ENCODE peak calls at places on chromosome 11, in seven cellular contexts. K, W, P, G, V, M and D are unnamed samples.

GRCh38 chr11:241634-242033 is 4.9 kb downstream of the PSMD13 start:
- DNase-seq in K (no peak), W (no peak), P (no peak), G (no peak), V (peak), M (no peak), D (no peak)

GRCh38 chr11:130163346-130164220 is 4.0 kb downstream of the ST14 start:
- DNase-seq in K (no peak), W (no peak), P (no peak), G (no peak), V (no peak), M (no peak), D (no peak)

GRCh38 chr11:127073621-127074020 is 73.1 kb upstream of the KIRREL3 start:
- DNase-seq in K (no peak), W (no peak), P (no peak), G (no peak), V (no peak), M (no peak), D (no peak)

GRCh38 chr11:6736495-6737121 is 35.2 kb downstream of the OR2AG2 start:
- DNase-seq in K (no peak), W (no peak), P (no peak), G (no peak), V (no peak), M (no peak), D (no peak)

GRCh38 chr11:118241191-118242098 is 10.7 kb downstream of the MPZL3 start:
- DNase-seq in K (peak), W (peak), P (no peak), G (no peak), V (no peak), M (no peak), D (no peak)

GRCh38 chr11:106585061-106585460 is 433.2 kb downstream of the GUCY1A2 start:
- DNase-seq in K (no peak), W (no peak), P (no peak), G (no peak), V (no peak), M (no peak), D (no peak)

GRCh38 chr11:106156290-106156937 is 79.0 kb downstream of the AASDHPPT start:
- DNase-seq in K (peak), W (peak), P (no peak), G (no peak), V (peak), M (peak), D (no peak)

GRCh38 chr11:113773092-113773415 is 438 bp downstream of the ZW10 start:
- DNase-seq in K (no peak), W (no peak), P (no peak), G (no peak), V (peak), M (peak), D (no peak)

GRCh38 chr11:86620796-86621575 is 51.4 kb downstream of the ME3 start:
- DNase-seq in K (no peak), W (peak), P (no peak), G (no peak), V (no peak), M (no peak), D (no peak)

GRCh38 chr11:24145411-24145810 is 351.4 kb upstream of the LUZP2 start:
- DNase-seq in K (no peak), W (no peak), P (no peak), G (no peak), V (no peak), M (no peak), D (no peak)

GRCh38 chr11:75731095-75731494 is 13.5 kb downstream of the MOGAT2 start:
- DNase-seq in K (no peak), W (no peak), P (no peak), G (no peak), V (no peak), M (no peak), D (no peak)

GRCh38 chr11:64181506-64182411 is 4.2 kb upstream of the STIP1 start:
- DNase-seq in K (peak), W (peak), P (peak), G (peak), V (peak), M (peak), D (peak)

GRCh38 chr11:122137081-122137793 is 21.2 kb upstream of the BLID start:
- DNase-seq in K (peak), W (peak), P (no peak), G (no peak), V (no peak), M (no peak), D (no peak)

GRCh38 chr11:77547047-77547836 is 42.5 kb upstream of the AQP11 start:
- DNase-seq in K (no peak), W (no peak), P (no peak), G (no peak), V (no peak), M (no peak), D (no peak)

GRCh38 chr11:210122-210802 is 2.8 kb downstream of the RIC8A start:
- DNase-seq in K (no peak), W (no peak), P (peak), G (peak), V (peak), M (peak), D (no peak)

GRCh38 chr11:9264381-9265210 is 554 bp downstream of the DENND5A start:
- DNase-seq in K (no peak), W (peak), P (peak), G (peak), V (peak), M (peak), D (peak)

GRCh38 chr11:86802601-86803051 is 2.3 kb downstream of the PRSS23 start:
- DNase-seq in K (peak), W (peak), P (no peak), G (no peak), V (no peak), M (peak), D (no peak)

GRCh38 chr11:129696309-129696989 is 119.2 kb upstream of the TMEM45B start:
- DNase-seq in K (no peak), W (no peak), P (no peak), G (no peak), V (no peak), M (no peak), D (no peak)

GRCh38 chr11:106959800-106960199 is 58.5 kb downstream of the GUCY1A2 start:
- DNase-seq in K (no peak), W (no peak), P (no peak), G (no peak), V (no peak), M (no peak), D (no peak)

GRCh38 chr11:110858556-110858921 is 146.3 kb upstream of the ARHGAP20 start:
- DNase-seq in K (no peak), W (no peak), P (no peak), G (peak), V (peak), M (no peak), D (no peak)

GRCh38 chr11:114322934-114323333 is 26.7 kb downstream of the NNMT start:
- DNase-seq in K (no peak), W (no peak), P (no peak), G (no peak), V (no peak), M (no peak), D (peak)

GRCh38 chr11:17504330-17505107 is 27.9 kb upstream of the ABCC8 start:
- DNase-seq in K (peak), W (peak), P (peak), G (no peak), V (peak), M (peak), D (no peak)

GRCh38 chr11:123560001-123560400 is 94.4 kb downstream of the SCN3B start:
- DNase-seq in K (no peak), W (no peak), P (no peak), G (peak), V (peak), M (no peak), D (no peak)

GRCh38 chr11:102664001-102664752 is 39.0 kb upstream of the MMP20 start:
- DNase-seq in K (peak), W (no peak), P (no peak), G (no peak), V (no peak), M (no peak), D (no peak)

GRCh38 chr11:68266936-68267880 is 4.6 kb downstream of the C11orf24 start:
- DNase-seq in K (no peak), W (no peak), P (no peak), G (no peak), V (no peak), M (no peak), D (no peak)

GRCh38 chr11:62024975-62025374 is 57.5 kb upstream of the FTH1 start:
- DNase-seq in K (no peak), W (no peak), P (no peak), G (no peak), V (peak), M (no peak), D (no peak)

GRCh38 chr11:46160100-46160499 is 38.8 kb upstream of the PHF21A start:
- DNase-seq in K (no peak), W (no peak), P (no peak), G (no peak), V (no peak), M (no peak), D (peak)

GRCh38 chr11:76788661-76789442 is 5.7 kb downstream of the TSKU start:
- DNase-seq in K (peak), W (no peak), P (peak), G (peak), V (peak), M (no peak), D (no peak)

GRCh38 chr11:126502982-126503381 is 147.5 kb downstream of the ST3GAL4 start:
- DNase-seq in K (no peak), W (no peak), P (no peak), G (no peak), V (peak), M (no peak), D (no peak)

GRCh38 chr11:57751676-57752253 is at the start of gene BTBD18:
- DNase-seq in K (no peak), W (peak), P (no peak), G (no peak), V (no peak), M (peak), D (no peak)

GRCh38 chr11:12173111-12173510 is 62.7 kb downstream of the MICAL2 start:
- DNase-seq in K (no peak), W (no peak), P (no peak), G (no peak), V (no peak), M (no peak), D (no peak)

GRCh38 chr11:131389582-131389981 is 19.2 kb downstream of the NTM start:
- DNase-seq in K (no peak), W (no peak), P (no peak), G (no peak), V (no peak), M (no peak), D (no peak)

GRCh38 chr11:78292109-78292803 is 103.5 kb downstream of the USP35 start:
- DNase-seq in K (no peak), W (no peak), P (no peak), G (no peak), V (no peak), M (no peak), D (no peak)

GRCh38 chr11:20226936-20227335 is 66.7 kb upstream of the DBX1 start:
- DNase-seq in K (no peak), W (no peak), P (no peak), G (no peak), V (no peak), M (no peak), D (no peak)

GRCh38 chr11:78731008-78731407 is 156.3 kb upstream of the NARS2 start:
- DNase-seq in K (no peak), W (no peak), P (no peak), G (no peak), V (no peak), M (no peak), D (no peak)

GRCh38 chr11:66866420-66867010 is 9.7 kb downstream of the LRFN4 start:
- DNase-seq in K (no peak), W (no peak), P (no peak), G (no peak), V (no peak), M (no peak), D (no peak)

GRCh38 chr11:26227311-26227710 is 104.6 kb upstream of the ANO3 start:
- DNase-seq in K (no peak), W (peak), P (no peak), G (no peak), V (no peak), M (peak), D (no peak)

GRCh38 chr11:8192896-8193209 is 24.0 kb upstream of the RIC3 start:
- DNase-seq in K (no peak), W (no peak), P (no peak), G (no peak), V (no peak), M (no peak), D (no peak)

GRCh38 chr11:82818399-82819043 is 81.7 kb downstream of the PRCP start:
- DNase-seq in K (no peak), W (no peak), P (no peak), G (no peak), V (no peak), M (no peak), D (no peak)

GRCh38 chr11:123122341-123122740 is 60.4 kb upstream of the HSPA8 start:
- DNase-seq in K (no peak), W (no peak), P (peak), G (no peak), V (peak), M (no peak), D (peak)

GRCh38 chr11:69427337-69427736 is 54.1 kb upstream of the LINC01488 start:
- DNase-seq in K (no peak), W (no peak), P (peak), G (no peak), V (peak), M (no peak), D (no peak)
- TF ChIP-seq POLR2A in K (no peak), W (no peak), P (peak), G (no peak), V (no peak), M (no peak), D (no peak)

GRCh38 chr11:58769308-58769707 is 37.6 kb upstream of the GLYAT start:
- DNase-seq in K (no peak), W (no peak), P (no peak), G (no peak), V (no peak), M (no peak), D (no peak)

GRCh38 chr11:58770627-58771457 is 39.1 kb upstream of the GLYAT start:
- DNase-seq in K (peak), W (no peak), P (no peak), G (no peak), V (no peak), M (no peak), D (no peak)

GRCh38 chr11:58768137-58768536 is 36.4 kb upstream of the GLYAT start:
- DNase-seq in K (no peak), W (no peak), P (peak), G (no peak), V (no peak), M (no peak), D (no peak)

GRCh38 chr11:58771458-58771855 is 39.7 kb upstream of the GLYAT start:
- DNase-seq in K (no peak), W (no peak), P (no peak), G (no peak), V (no peak), M (no peak), D (no peak)

DNA sequence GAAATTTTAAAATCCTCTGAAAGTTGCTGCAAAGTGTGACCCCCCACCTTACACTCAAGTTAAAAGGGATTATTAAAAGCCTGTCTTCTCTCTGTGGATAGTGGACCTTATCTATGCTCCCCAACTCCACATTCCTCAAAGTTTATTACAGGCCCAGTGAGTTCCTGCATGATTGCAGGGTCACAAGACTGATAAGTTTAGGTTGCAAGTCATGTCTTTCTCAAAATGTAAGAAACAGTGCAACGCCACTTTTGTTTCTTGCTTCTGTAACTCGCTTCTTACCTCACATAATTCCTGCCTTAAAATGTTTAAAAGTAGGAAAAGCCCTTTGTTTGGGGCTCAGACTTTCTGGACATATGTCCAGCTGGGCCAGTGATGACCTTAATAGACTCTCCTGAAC is 38.4 kb upstream of the GLYAT start:
- DNase-seq in K (no peak), W (no peak), P (no peak), G (no peak), V (no peak), M (no peak), D (no peak)
- TF ChIP-seq POLR2A in K (no peak), W (no peak), P (no peak), G (no peak), V (no peak), M (no peak), D (no peak)

GRCh38 chr11:72798361-72798760 is 4.5 kb upstream of the STARD10 start:
- DNase-seq in K (no peak), W (no peak), P (no peak), G (no peak), V (no peak), M (no peak), D (no peak)

GRCh38 chr11:72793081-72793451 is 781 bp downstream of the STARD10 start:
- DNase-seq in K (no peak), W (no peak), P (no peak), G (no peak), V (no peak), M (no peak), D (no peak)

GRCh38 chr11:72789493-72790131 is 4.2 kb downstream of the STARD10 start:
- DNase-seq in K (no peak), W (no peak), P (peak), G (no peak), V (no peak), M (no peak), D (no peak)

GRCh38 chr11:72792437-72793021 is 1.3 kb downstream of the STARD10 start:
- DNase-seq in K (no peak), W (no peak), P (no peak), G (no peak), V (no peak), M (no peak), D (no peak)

GRCh38 chr11:72793452-72794367 is at the start of gene STARD10:
- DNase-seq in K (peak), W (peak), P (peak), G (peak), V (peak), M (peak), D (peak)
- TF ChIP-seq POLR2A in K (peak), W (peak), P (no peak), G (no peak), V (peak), M (peak), D (no peak)

DNA sequence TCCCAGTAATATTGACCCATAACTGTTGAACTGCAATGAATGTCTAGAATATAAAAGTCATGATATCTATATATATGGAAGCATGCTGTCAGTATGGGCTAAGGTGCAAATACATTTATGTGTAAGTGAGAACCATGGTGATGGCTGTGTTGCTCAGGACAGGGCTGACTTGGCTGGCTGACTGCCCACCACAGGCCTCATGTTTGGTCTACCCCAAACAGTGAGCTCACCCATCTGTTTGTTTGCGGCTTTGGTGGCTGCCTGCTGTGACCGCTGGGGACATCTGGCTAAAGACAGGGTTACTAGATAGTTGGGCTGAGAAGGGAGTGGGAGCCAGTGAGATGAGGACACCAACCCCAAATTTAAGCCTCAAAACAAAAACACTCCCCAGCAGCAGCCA is 6.3 kb downstream of the CD44 start:
- DNase-seq in K (no peak), W (no peak), P (no peak), G (no peak), V (no peak), M (no peak), D (no peak)
- TF ChIP-seq POLR2A in K (no peak), W (no peak), P (no peak), G (no peak), V (no peak), M (no peak), D (no peak)

DNA sequence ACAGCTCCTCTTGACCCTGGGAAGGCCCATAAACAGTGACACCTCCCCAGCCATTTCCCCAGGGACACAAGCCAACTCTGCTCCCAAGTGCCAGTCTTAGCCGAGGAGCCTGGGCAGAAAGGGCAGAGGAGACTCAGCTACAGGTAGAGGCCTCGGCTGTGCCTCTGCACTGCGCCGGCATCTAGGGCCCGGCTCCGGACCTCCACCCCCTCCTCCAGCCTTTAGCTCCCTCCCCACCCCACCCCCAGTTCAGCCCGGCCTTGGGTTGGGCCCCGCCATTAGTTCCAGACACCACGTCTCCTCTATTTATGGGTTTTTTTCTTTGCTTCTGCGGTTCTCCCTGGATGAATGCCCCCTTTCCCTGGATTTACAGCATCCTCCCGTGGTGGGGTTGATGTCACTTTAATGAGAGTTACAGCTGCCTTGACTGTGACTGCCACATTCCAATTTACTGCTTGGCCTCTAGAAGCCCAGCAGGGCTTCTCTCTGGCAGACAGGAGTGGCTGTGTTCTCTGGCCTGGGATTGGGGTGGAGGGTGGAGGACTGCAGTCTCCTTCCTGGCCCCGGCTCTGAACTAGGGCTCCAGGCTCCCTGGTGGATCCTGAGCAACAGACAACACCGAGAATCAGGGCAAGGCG is 13.5 kb upstream of the OAF start:
- DNase-seq in K (no peak), W (no peak), P (no peak), G (no peak), V (no peak), M (no peak), D (no peak)
- TF ChIP-seq POLR2A in K (no peak), W (no peak), P (no peak), G (no peak), V (no peak), M (no peak), D (no peak)

DNA sequence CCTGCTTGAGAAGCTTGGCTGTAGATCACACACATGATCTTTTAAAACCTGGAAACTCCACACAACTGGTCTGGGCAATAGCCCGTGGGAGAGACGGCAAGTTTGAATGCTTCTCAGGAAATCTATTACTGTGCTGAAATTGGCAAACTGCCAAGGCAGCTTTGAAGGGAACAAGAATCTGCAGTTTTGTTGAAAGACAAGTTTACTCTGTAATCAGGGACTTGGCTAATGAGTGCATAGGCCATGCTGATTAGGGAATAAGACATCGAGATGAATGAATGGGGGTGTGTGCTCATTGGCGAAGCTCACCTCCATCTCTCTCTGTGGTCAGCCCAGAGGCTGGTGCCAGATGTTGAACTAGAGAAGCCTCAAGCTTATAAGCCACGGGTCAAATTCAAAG is 218.8 kb downstream of the HIPK3 start:
- DNase-seq in K (no peak), W (peak), P (no peak), G (no peak), V (no peak), M (no peak), D (no peak)
- TF ChIP-seq POLR2A in K (no peak), W (no peak), P (no peak), G (no peak), V (no peak), M (no peak), D (no peak)

GRCh38 chr11:69667619-69668604 is 7.2 kb downstream of the LTO1 start:
- DNase-seq in K (no peak), W (no peak), P (peak), G (peak), V (peak), M (no peak), D (no peak)
- TF ChIP-seq POLR2A in K (no peak), W (no peak), P (no peak), G (no peak), V (no peak), M (no peak), D (no peak)